ENCODE peak calls at places on chromosome 22, in ten cellular contexts. I is heart right ventricle, J is GM23338, B is fibroblast of villous mesenchyme, F is tibial artery, W is ovary, P is lower leg skin, A is mucosa of descending colon, K is WERI-Rb-1, Y is dorsolateral prefrontal cortex. L is an unnamed sample.

GRCh38 chr22:36583546-36583945 is 54.6 kb upstream of the EIF3D start:
- DNase-seq in I (no peak), J (no peak), B (no peak), F (no peak), W (no peak), P (no peak), A (no peak), K (no peak), Y (peak; percentile 4), L (no peak)

GRCh38 chr22:29831958-29832357 is 6.1 kb downstream of the ASCC2 start:
- DNase-seq in I (peak; percentile 29), J (no peak), B (no peak), F (no peak), W (no peak), P (no peak), A (no peak), K (no peak), Y (no peak), L (no peak)

GRCh38 chr22:17368144-17368726 is 1.0 kb upstream of the CECR2 start:
- DNase-seq in I (no peak), J (peak; percentile 94), B (no peak), F (no peak), W (no peak), P (no peak), A (no peak), K (no peak), Y (no peak), L (no peak)

GRCh38 chr22:25900390-25900789 is 158.4 kb downstream of the MYO18B start:
- DNase-seq in I (no peak), J (no peak), B (no peak), F (no peak), W (no peak), P (peak; percentile 7), A (no peak), K (no peak), Y (no peak), L (no peak)

GRCh38 chr22:29306175-29306829 is at the start of gene GAS2L1:
- DNase-seq in I (peak; percentile 90), J (peak; percentile 80), B (peak; percentile 78), F (peak; percentile 83), W (peak; percentile 90), P (peak; percentile 97), A (peak; percentile 85), K (peak; percentile 94), Y (no peak), L (no peak)

GRCh38 chr22:26524870-26525269 is 12.6 kb upstream of the TFIP11 start:
- DNase-seq in I (no peak), J (no peak), B (no peak), F (no peak), W (no peak), P (no peak), A (no peak), K (no peak), Y (no peak), L (no peak)

GRCh38 chr22:33922268-33922667 is 2.0 kb upstream of the LARGE1 start:
- DNase-seq in I (no peak), J (peak; percentile 78), B (no peak), F (peak; percentile 34), W (peak; percentile 66), P (peak; percentile 87), A (peak; percentile 32), K (peak; percentile 38), Y (no peak), L (no peak)

GRCh38 chr22:26357813-26358212 is 71.2 kb upstream of the ASPHD2 start:
- DNase-seq in I (no peak), J (no peak), B (no peak), F (no peak), W (no peak), P (no peak), A (no peak), K (no peak), Y (no peak), L (no peak)

GRCh38 chr22:35475545-35475944 is 65.1 kb upstream of the RASD2 start:
- DNase-seq in I (no peak), J (no peak), B (no peak), F (no peak), W (no peak), P (no peak), A (no peak), K (no peak), Y (no peak), L (no peak)

GRCh38 chr22:35472488-35472887 is 68.1 kb upstream of the RASD2 start:
- DNase-seq in I (no peak), J (no peak), B (no peak), F (no peak), W (no peak), P (no peak), A (no peak), K (no peak), Y (no peak), L (no peak)

GRCh38 chr22:35473971-35474370 is 66.7 kb upstream of the RASD2 start:
- DNase-seq in I (no peak), J (no peak), B (no peak), F (no peak), W (no peak), P (no peak), A (no peak), K (no peak), Y (no peak), L (no peak)

GRCh38 chr22:35467788-35468187 is 67.8 kb downstream of the MCM5 start:
- DNase-seq in I (peak; percentile 82), J (peak; percentile 36), B (peak; percentile 77), F (peak; percentile 74), W (peak; percentile 83), P (peak; percentile 89), A (peak; percentile 68), K (peak; percentile 52), Y (peak; percentile 86), L (no peak)

GRCh38 chr22:35470903-35471321 is 69.7 kb upstream of the RASD2 start:
- DNase-seq in I (no peak), J (peak; percentile 36), B (no peak), F (no peak), W (no peak), P (no peak), A (no peak), K (no peak), Y (no peak), L (no peak)
- TF ChIP-seq CTCF in I (no peak), J (peak; percentile 38), B (no peak), F (no peak), W (no peak), P (no peak), A (no peak), K (peak; percentile 17), Y (no peak), L (no peak)

GRCh38 chr22:38923463-38924196 is 33.8 kb upstream of the APOBEC3A start:
- DNase-seq in I (peak; percentile 66), J (peak; percentile 62), B (peak; percentile 75), F (peak; percentile 73), W (peak; percentile 83), P (peak; percentile 91), A (peak; percentile 79), K (peak; percentile 88), Y (peak; percentile 89), L (peak; percentile 69)

GRCh38 chr22:38927033-38927789 is 30.2 kb upstream of the APOBEC3A start:
- DNase-seq in I (peak; percentile 77), J (peak; percentile 91), B (peak; percentile 59), F (peak; percentile 63), W (peak; percentile 76), P (peak; percentile 90), A (peak; percentile 88), K (peak; percentile 91), Y (peak; percentile 73), L (peak; percentile 28)

GRCh38 chr22:38925571-38926041 is 31.8 kb upstream of the APOBEC3A start:
- DNase-seq in I (no peak), J (no peak), B (no peak), F (no peak), W (no peak), P (peak; percentile 21), A (no peak), K (no peak), Y (no peak), L (no peak)

GRCh38 chr22:38921801-38922200 is 35.6 kb upstream of the APOBEC3A start:
- DNase-seq in I (no peak), J (no peak), B (no peak), F (no peak), W (no peak), P (no peak), A (no peak), K (no peak), Y (no peak), L (no peak)

DNA sequence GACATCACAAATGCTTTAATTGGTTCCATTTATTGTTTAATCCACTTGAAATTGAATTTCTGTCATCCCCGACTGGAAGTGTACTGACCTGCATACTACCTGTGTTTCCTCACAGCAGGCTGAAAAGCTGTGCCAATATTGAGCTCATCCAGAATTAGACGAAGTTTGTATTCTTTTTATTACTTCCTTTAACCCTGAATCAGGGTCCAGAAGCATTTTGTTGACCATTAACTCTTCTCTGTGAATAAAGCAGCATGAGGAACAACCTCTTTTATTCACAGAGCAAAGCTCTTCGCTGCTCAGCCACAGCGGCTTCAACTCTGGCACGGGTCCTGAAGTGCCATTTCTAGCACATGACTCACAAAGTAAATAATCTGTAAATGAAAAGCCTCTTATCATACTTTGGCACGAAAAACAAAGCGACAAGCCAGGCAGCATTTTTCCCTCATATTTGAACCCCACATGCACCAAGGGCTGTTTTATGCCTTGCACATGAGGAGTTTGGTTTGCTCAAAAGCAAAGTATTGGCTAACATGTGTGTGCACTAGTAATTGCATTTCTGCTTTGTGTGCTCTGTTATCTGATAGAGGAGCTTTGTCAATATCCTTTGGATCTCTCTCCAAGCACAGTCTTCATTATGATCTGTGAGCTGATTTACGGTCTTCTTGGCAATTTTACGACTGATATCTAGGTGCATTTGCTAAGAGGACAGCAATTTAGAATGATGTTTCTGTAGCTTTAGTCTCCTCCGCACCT is 33.0 kb upstream of the APOBEC3A start:
- DNase-seq in I (peak; percentile 61), J (no peak), B (peak; percentile 89), F (peak; percentile 79), W (peak; percentile 87), P (peak; percentile 90), A (peak; percentile 88), K (peak; percentile 29), Y (no peak), L (peak; percentile 91)
- H3K4me3 ChIP-seq in I (peak overlapping the region; percentile 40), J (no peak overlapping the region), B (peak overlapping the region; percentile 33), F (peak overlapping the region; percentile 38), W (no peak overlapping the region), P (no peak overlapping the region), A (no peak overlapping the region), K (peak overlapping the region; percentile 34), Y (peak overlapping the region; percentile 32), L (peak overlapping the region; percentile 35)

DNA sequence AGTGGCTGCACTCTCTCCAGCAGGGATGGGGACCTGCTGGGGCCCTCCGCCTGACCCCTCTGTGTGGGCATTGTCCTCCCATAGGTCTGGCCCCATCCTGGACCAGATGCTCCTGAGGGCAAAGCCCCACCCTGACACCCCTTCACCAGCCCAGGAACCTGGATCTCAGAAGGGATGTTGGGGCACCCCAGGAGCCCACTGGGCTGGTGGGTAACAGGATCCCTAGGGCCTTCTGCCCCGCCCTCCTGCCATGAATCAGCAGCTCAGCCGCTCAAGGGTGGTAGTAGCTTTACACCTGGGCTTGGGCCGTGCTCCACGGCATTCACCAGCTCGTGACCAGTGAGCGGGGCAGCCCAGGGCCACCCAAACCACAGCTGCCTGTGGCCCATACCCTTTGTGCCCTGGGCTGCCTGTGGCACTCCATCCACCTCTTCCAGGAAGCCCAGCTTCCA is 1.0 kb upstream of the MAPK12 start:
- DNase-seq in I (no peak), J (no peak), B (no peak), F (no peak), W (no peak), P (no peak), A (no peak), K (peak; percentile 53), Y (no peak), L (no peak)
- TF ChIP-seq CTCF in I (no peak), J (no peak), B (no peak), F (no peak), W (no peak), P (no peak), A (no peak), K (no peak), Y (no peak), L (no peak)

DNA sequence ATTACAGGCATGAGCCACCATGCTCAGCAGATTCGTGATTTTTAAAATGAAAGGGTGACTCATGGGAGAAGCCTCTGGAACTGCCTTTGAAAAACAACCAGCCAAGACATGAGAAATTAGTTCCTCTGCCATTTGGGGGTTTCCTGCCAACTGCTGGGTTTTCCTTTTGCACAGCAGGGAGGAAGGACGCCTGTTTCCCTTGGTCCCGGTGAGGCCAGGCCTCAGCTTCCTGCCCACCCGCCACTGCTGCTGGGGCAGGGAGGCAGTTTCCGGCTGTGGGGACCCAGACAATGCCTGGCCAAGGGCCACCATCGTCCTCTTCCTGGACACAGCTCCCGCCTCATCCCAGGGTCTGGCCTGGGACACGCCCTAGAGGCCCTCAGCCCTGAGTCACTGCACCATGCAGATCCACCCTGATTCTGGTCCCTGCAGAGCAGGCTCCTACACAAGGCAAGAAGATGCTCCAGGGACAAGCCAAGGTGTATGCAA is 10.2 kb downstream of the PPM1F start:
- DNase-seq in I (peak; percentile 90), J (no peak), B (peak; percentile 70), F (peak; percentile 74), W (peak; percentile 68), P (peak; percentile 96), A (peak; percentile 29), K (no peak), Y (no peak), L (no peak)
- H3K4me3 ChIP-seq in I (no peak overlapping the region), J (no peak overlapping the region), B (no peak overlapping the region), F (no peak overlapping the region), W (no peak overlapping the region), P (no peak overlapping the region), A (no peak overlapping the region), K (no peak overlapping the region), Y (no peak overlapping the region), L (no peak overlapping the region)

L was measured in retinal pigment epithelial cell.